ENCODE peak calls at places on chromosomes 1 and 21, in seven cellular contexts. L is dorsolateral prefrontal cortex; N is stimulated activated CD8-positive, alpha-beta memory T cell treated with anti-CD3 and anti-CD28 coated beads, Interleukin-2, amount 100 ng/mL, for 1 hour; T is iris pigment epithelial cell; U is activated gamma-delta T cell treated with Interleukin-2 at 50 U/mL for 16 hours; F is NCI-H510A treated with DMSO at 0.1 percent for 48 hours; C is stimulated activated CD4-positive, alpha-beta T cell treated with anti-CD3 and anti-CD28 coated beads, Interleukin-4, amount 100 ng/mL, for 4 hours. I is an unnamed sample.

GRCh38 chr21:15023782-15024181 is 41.0 kb downstream of the NRIP1 start:
- DNase-seq in L (no peak), N (no peak), T (peak; percentile 85), U (no peak), F (no peak), C (no peak), I (no peak)

GRCh38 chr1:14296795-14297194 is 301.7 kb upstream of the KAZN start:
- DNase-seq in L (no peak), N (no peak), T (peak; percentile 37), U (no peak), F (no peak), C (no peak), I (no peak)

GRCh38 chr1:40272653-40273213 is 14.7 kb downstream of the ZMPSTE24 start:
- DNase-seq in L (no peak), N (no peak), T (no peak), U (no peak), F (no peak), C (no peak), I (no peak)

GRCh38 chr1:67646145-67647035 is 38.6 kb upstream of the GADD45A start:
- DNase-seq in L (no peak), N (no peak), T (peak; percentile 24), U (no peak), F (peak; percentile 25), C (no peak), I (no peak)

GRCh38 chr21:44637018-44637850 is at the start of gene KRTAP10-10:
- DNase-seq in L (no peak), N (no peak), T (no peak), U (no peak), F (no peak), C (no peak), I (no peak)

GRCh38 chr1:44609412-44609767 is 64.9 kb downstream of the TMEM53 start:
- DNase-seq in L (peak; percentile 67), N (no peak), T (peak; percentile 36), U (peak; percentile 32), F (peak; percentile 17), C (peak; percentile 13), I (peak; percentile 53)

GRCh38 chr1:80349218-80349617 is 1342.7 kb upstream of the ADGRL4 start:
- DNase-seq in L (no peak), N (no peak), T (no peak), U (no peak), F (no peak), C (no peak), I (no peak)

GRCh38 chr1:198122693-198123092 is 34.1 kb upstream of the NEK7 start:
- DNase-seq in L (no peak), N (no peak), T (peak; percentile 58), U (no peak), F (no peak), C (no peak), I (peak; percentile 27)

GRCh38 chr1:21673277-21673780 is 4.2 kb upstream of the RAP1GAP start:
- DNase-seq in L (no peak), N (no peak), T (peak; percentile 56), U (no peak), F (peak; percentile 26), C (no peak), I (no peak)

GRCh38 chr1:30912913-30913652 is 4.5 kb upstream of the SDC3 start:
- DNase-seq in L (no peak), N (no peak), T (peak; percentile 25), U (no peak), F (no peak), C (no peak), I (no peak)

GRCh38 chr1:181112071-181112929 is 23.8 kb downstream of the IER5 start:
- DNase-seq in L (no peak), N (no peak), T (peak; percentile 100), U (no peak), F (peak; percentile 85), C (no peak), I (peak; percentile 100)

GRCh38 chr1:216984536-216984935 is 261.3 kb upstream of the ESRRG start:
- DNase-seq in L (no peak), N (no peak), T (no peak), U (no peak), F (no peak), C (no peak), I (no peak)

GRCh38 chr21:45412909-45413581 is 8.1 kb downstream of the COL18A1 start:
- DNase-seq in L (no peak), N (no peak), T (no peak), U (no peak), F (no peak), C (no peak), I (no peak)

GRCh38 chr1:39491146-39491921 is at the start of gene BMP8A:
- DNase-seq in L (no peak), N (peak; percentile 65), T (peak; percentile 52), U (peak; percentile 69), F (peak; percentile 99), C (peak; percentile 70), I (peak; percentile 64)

GRCh38 chr1:167043752-167044488 is 46.3 kb downstream of the GPA33 start:
- DNase-seq in L (peak; percentile 64), N (peak; percentile 39), T (peak; percentile 42), U (peak; percentile 52), F (peak; percentile 89), C (peak; percentile 59), I (peak; percentile 76)

GRCh38 chr21:18801468-18801867 is 397.9 kb upstream of the TMPRSS15 start:
- DNase-seq in L (no peak), N (no peak), T (no peak), U (no peak), F (peak; percentile 1), C (no peak), I (peak; percentile 3)